ENCODE peak calls at places on chromosome 17, in nine cellular contexts. H, L, K, S, T, J, Y, O and X are unnamed samples.

GRCh38 chr17:64788286-64789060 is 126.4 kb upstream of the SMURF2 start:
- DNase-seq in L (no peak), O (no peak), T (peak; percentile 50), K (no peak), S (no peak), Y (no peak), H (no peak), J (no peak), X (no peak)

GRCh38 chr17:31374503-31374902 is 17.0 kb upstream of the RAB11FIP4 start:
- DNase-seq in J (no peak), L (no peak), T (no peak), K (no peak), H (no peak), Y (no peak), S (no peak), O (no peak), X (no peak)

GRCh38 chr17:80565347-80566053 is 20.9 kb downstream of the RPTOR start:
- DNase-seq in O (no peak), L (no peak), Y (peak; percentile 21), H (no peak), S (no peak), K (no peak), J (no peak), T (no peak), X (no peak)

GRCh38 chr17:2814499-2815341 is 18.5 kb downstream of the RAP1GAP2 start:
- DNase-seq in Y (no peak), S (no peak), O (peak; percentile 11), L (no peak), K (no peak), T (no peak), J (no peak), H (no peak), X (no peak)

GRCh38 chr17:27319536-27320221 is 25.8 kb downstream of the WSB1 start:
- DNase-seq in K (no peak), L (peak; percentile 50), S (peak; percentile 15), T (peak; percentile 89), H (peak; percentile 24), O (peak; percentile 60), Y (no peak), J (no peak), X (peak; percentile 77)

GRCh38 chr17:73650147-73650546 is 5.9 kb upstream of the SDK2 start:
- DNase-seq in H (peak; percentile 35), Y (no peak), J (no peak), O (no peak), K (no peak), S (no peak), L (no peak), T (no peak), X (no peak)

GRCh38 chr17:6551909-6552768 is 4.2 kb downstream of the PITPNM3 start:
- DNase-seq in Y (no peak), O (no peak), J (peak; percentile 85), H (peak; percentile 96), S (no peak), L (no peak), T (no peak), K (peak; percentile 94), X (peak; percentile 70)

GRCh38 chr17:43135454-43135819 is 10.3 kb upstream of the BRCA1 start:
- DNase-seq in H (no peak), Y (no peak), J (no peak), L (no peak), K (no peak), O (no peak), S (no peak), T (no peak), X (no peak)

GRCh38 chr17:69725125-69725524 is 310.6 kb downstream of the MAP2K6 start:
- DNase-seq in S (no peak), L (no peak), Y (no peak), T (no peak), J (no peak), H (no peak), K (no peak), O (no peak), X (no peak)

GRCh38 chr17:4438162-4438944 is 4.6 kb downstream of the SPNS3 start:
- DNase-seq in J (no peak), O (no peak), K (peak; percentile 39), H (peak; percentile 51), L (no peak), S (no peak), T (no peak), Y (no peak), X (no peak)

GRCh38 chr17:35586569-35587073 is 501 bp upstream of the AP2B1 start:
- DNase-seq in L (no peak), Y (no peak), T (no peak), O (no peak), J (no peak), S (no peak), K (no peak), H (no peak), X (no peak)

GRCh38 chr17:41131979-41132378 is 8.0 kb upstream of the KRTAP4-12 start:
- DNase-seq in O (peak; percentile 75), H (peak; percentile 83), S (no peak), Y (no peak), K (peak; percentile 93), J (peak; percentile 48), T (no peak), L (no peak), X (no peak)

GRCh38 chr17:27466376-27466747 is 10.1 kb downstream of the KSR1 start:
- DNase-seq in Y (no peak), J (no peak), L (no peak), S (no peak), H (no peak), K (no peak), O (no peak), T (no peak), X (no peak)

GRCh38 chr17:17783121-17783824 is 53.5 kb downstream of the SREBF1 start:
- DNase-seq in K (peak; percentile 23), S (peak; percentile 48), L (peak; percentile 64), H (peak; percentile 61), O (peak; percentile 40), T (peak; percentile 79), J (no peak), Y (peak; percentile 83), X (peak; percentile 86)

GRCh38 chr17:2030779-2031163 is 818 bp downstream of the DPH1 start:
- DNase-seq in J (no peak), K (no peak), T (no peak), L (no peak), S (no peak), Y (peak; percentile 62), O (no peak), H (no peak), X (no peak)

GRCh38 chr17:49223517-49224197 is 6.9 kb downstream of the PHOSPHO1 start:
- DNase-seq in K (no peak), Y (peak; percentile 87), L (no peak), H (peak; percentile 18), J (no peak), S (peak; percentile 38), O (no peak), T (no peak), X (peak; percentile 47)

GRCh38 chr17:57892820-57893595 is 43.2 kb upstream of the MRPS23 start:
- DNase-seq in Y (peak; percentile 39), L (peak; percentile 76), S (peak; percentile 100), H (peak; percentile 93), O (peak; percentile 97), T (peak; percentile 98), K (peak; percentile 95), J (no peak), X (peak; percentile 94)

GRCh38 chr17:18217412-18218015 is 7.9 kb upstream of the LLGL1 start:
- DNase-seq in Y (peak; percentile 90), S (peak; percentile 67), H (peak; percentile 65), T (peak; percentile 83), K (peak; percentile 48), J (peak; percentile 15), O (peak; percentile 37), L (peak; percentile 31), X (peak; percentile 81)

GRCh38 chr17:45129426-45129939 is 2.8 kb downstream of the PLCD3 start:
- DNase-seq in L (no peak), K (no peak), H (peak; percentile 47), O (no peak), J (no peak), S (peak; percentile 84), Y (peak; percentile 43), T (no peak), X (no peak)

GRCh38 chr17:60539807-60540206 is 13.8 kb upstream of the APPBP2 start:
- DNase-seq in O (no peak), Y (no peak), S (no peak), H (no peak), T (no peak), L (no peak), J (no peak), K (no peak), X (no peak)

GRCh38 chr17:29140051-29140582 is 40.1 kb downstream of the MYO18A start:
- DNase-seq in L (peak; percentile 53), S (peak; percentile 77), K (peak; percentile 50), T (peak; percentile 97), H (peak; percentile 65), J (no peak), Y (peak; percentile 84), O (peak; percentile 60), X (peak; percentile 87)

GRCh38 chr17:75631353-75631752 is 1.9 kb upstream of the SMIM5 start:
- DNase-seq in K (no peak), L (no peak), Y (no peak), S (no peak), O (no peak), H (no peak), T (no peak), J (no peak), X (no peak)

GRCh38 chr17:28120766-28121165 is 78.3 kb downstream of the NLK start:
- DNase-seq in J (no peak), Y (no peak), K (no peak), H (no peak), O (no peak), T (no peak), S (no peak), L (no peak), X (no peak)

GRCh38 chr17:2549392-2550211 is 37.9 kb upstream of the METTL16 start:
- DNase-seq in J (no peak), Y (no peak), L (no peak), S (no peak), T (no peak), H (peak; percentile 50), K (peak; percentile 39), O (no peak), X (no peak)

GRCh38 chr17:19513897-19514488 is 19.7 kb upstream of the SLC47A1 start:
- DNase-seq in Y (peak; percentile 76), K (peak; percentile 40), H (peak; percentile 65), S (peak; percentile 79), L (peak; percentile 31), O (peak; percentile 48), T (peak; percentile 81), J (peak; percentile 5), X (peak; percentile 69)

GRCh38 chr17:4852504-4853075 is 19.4 kb downstream of the MINK1 start:
- DNase-seq in J (no peak), T (no peak), L (no peak), H (peak; percentile 84), S (peak; percentile 34), Y (no peak), K (peak; percentile 68), O (peak; percentile 54), X (no peak)

GRCh38 chr17:28018439-28019070 is 23.9 kb upstream of the NLK start:
- DNase-seq in O (peak; percentile 32), L (no peak), H (peak; percentile 69), Y (no peak), K (peak; percentile 79), J (no peak), S (no peak), T (no peak), X (no peak)

GRCh38 chr17:50626037-50626574 is 8.6 kb upstream of the ABCC3 start:
- DNase-seq in O (peak; percentile 67), H (peak; percentile 74), L (no peak), K (peak; percentile 47), S (peak; percentile 75), Y (peak; percentile 84), T (peak; percentile 83), J (no peak), X (peak; percentile 83)

GRCh38 chr17:10096556-10096955 is 101.8 kb downstream of the GAS7 start:
- DNase-seq in T (no peak), J (no peak), L (no peak), Y (no peak), K (no peak), S (no peak), O (no peak), H (no peak), X (no peak)

GRCh38 chr17:56172517-56172982 is 19.3 kb downstream of the ANKFN1 start:
- DNase-seq in T (no peak), Y (no peak), J (no peak), K (no peak), S (no peak), O (no peak), H (no peak), L (peak; percentile 16), X (no peak)

GRCh38 chr17:37259030-37259735 is 116.6 kb upstream of the C17orf78 start:
- DNase-seq in T (no peak), H (peak; percentile 57), L (no peak), Y (no peak), J (peak; percentile 4), K (peak; percentile 66), S (peak; percentile 6), O (peak; percentile 86), X (no peak)